ENCODE peak calls at places on chromosomes 7 and 10, in five cellular contexts. One of them, this sample, is unnamed.

GRCh38 chr7:47400741-47401206 is 181.1 kb downstream of the TNS3 start:
- DNase-seq in breast epithelium: no peak
- DNase-seq in NCI-H748 treated with DMSO at 0.1 percent for 48 hours: no peak
- DNase-seq in NCI-H1092 treated with DMSO at 0.1 percent for 48 hours: no peak
- DNase-seq in Peyer's patch: peak; percentile 39
- DNase-seq in this sample: no peak

GRCh38 chr7:158094671-158095256 is 492.9 kb downstream of the PTPRN2 start:
- DNase-seq in NCI-H748 treated with DMSO at 0.1 percent for 48 hours: no peak
- DNase-seq in NCI-H1092 treated with DMSO at 0.1 percent for 48 hours: no peak
- DNase-seq in Peyer's patch: no peak
- DNase-seq in breast epithelium: no peak
- DNase-seq in this sample: no peak

GRCh38 chr7:110407706-110408105 is 683.2 kb upstream of the LRRN3 start:
- DNase-seq in Peyer's patch: no peak
- DNase-seq in breast epithelium: no peak
- DNase-seq in NCI-H1092 treated with DMSO at 0.1 percent for 48 hours: no peak
- DNase-seq in NCI-H748 treated with DMSO at 0.1 percent for 48 hours: no peak
- DNase-seq in this sample: no peak

GRCh38 chr10:93190377-93190776 is 116.7 kb downstream of the CYP26A1 start:
- DNase-seq in NCI-H1092 treated with DMSO at 0.1 percent for 48 hours: no peak
- DNase-seq in Peyer's patch: no peak
- DNase-seq in breast epithelium: no peak
- DNase-seq in NCI-H748 treated with DMSO at 0.1 percent for 48 hours: no peak
- DNase-seq in this sample: no peak

GRCh38 chr7:31688347-31688746 is 1.3 kb downstream of the PPP1R17 start:
- DNase-seq in breast epithelium: no peak
- DNase-seq in NCI-H748 treated with DMSO at 0.1 percent for 48 hours: no peak
- DNase-seq in Peyer's patch: peak; percentile 44
- DNase-seq in NCI-H1092 treated with DMSO at 0.1 percent for 48 hours: no peak
- DNase-seq in this sample: no peak

GRCh38 chr7:5396999-5397656 is 26.5 kb downstream of the TNRC18 start:
- DNase-seq in NCI-H1092 treated with DMSO at 0.1 percent for 48 hours: no peak
- DNase-seq in Peyer's patch: peak; percentile 87
- DNase-seq in NCI-H748 treated with DMSO at 0.1 percent for 48 hours: no peak
- DNase-seq in breast epithelium: peak; percentile 89
- DNase-seq in this sample: no peak

GRCh38 chr7:44097064-44097932 is 6.8 kb upstream of the AEBP1 start:
- DNase-seq in NCI-H748 treated with DMSO at 0.1 percent for 48 hours: no peak
- DNase-seq in breast epithelium: no peak
- DNase-seq in Peyer's patch: peak; percentile 69
- DNase-seq in NCI-H1092 treated with DMSO at 0.1 percent for 48 hours: no peak
- DNase-seq in this sample: no peak

GRCh38 chr7:123747620-123748141 is 1.1 kb downstream of the WASL start:
- DNase-seq in breast epithelium: peak; percentile 65
- DNase-seq in NCI-H748 treated with DMSO at 0.1 percent for 48 hours: peak; percentile 72
- DNase-seq in Peyer's patch: peak; percentile 32
- DNase-seq in NCI-H1092 treated with DMSO at 0.1 percent for 48 hours: peak; percentile 53
- DNase-seq in this sample: peak; percentile 65

GRCh38 chr7:37198906-37199485 is 249.7 kb downstream of the ELMO1 start:
- DNase-seq in NCI-H748 treated with DMSO at 0.1 percent for 48 hours: peak; percentile 78
- DNase-seq in Peyer's patch: peak; percentile 75
- DNase-seq in NCI-H1092 treated with DMSO at 0.1 percent for 48 hours: peak; percentile 78
- DNase-seq in breast epithelium: peak; percentile 77
- DNase-seq in this sample: peak; percentile 57

GRCh38 chr10:20289055-20289454 is 472.8 kb downstream of the PLXDC2 start:
- DNase-seq in NCI-H1092 treated with DMSO at 0.1 percent for 48 hours: no peak
- DNase-seq in Peyer's patch: no peak
- DNase-seq in breast epithelium: no peak
- DNase-seq in NCI-H748 treated with DMSO at 0.1 percent for 48 hours: no peak
- DNase-seq in this sample: no peak

GRCh38 chr10:6177880-6178281 is 24.9 kb upstream of the PFKFB3 start:
- DNase-seq in NCI-H1092 treated with DMSO at 0.1 percent for 48 hours: no peak
- DNase-seq in NCI-H748 treated with DMSO at 0.1 percent for 48 hours: no peak
- DNase-seq in breast epithelium: no peak
- DNase-seq in Peyer's patch: no peak
- DNase-seq in this sample: no peak

GRCh38 chr10:122128357-122128756 is 139.4 kb downstream of the TACC2 start:
- DNase-seq in NCI-H1092 treated with DMSO at 0.1 percent for 48 hours: no peak
- DNase-seq in NCI-H748 treated with DMSO at 0.1 percent for 48 hours: no peak
- DNase-seq in Peyer's patch: no peak
- DNase-seq in breast epithelium: no peak
- DNase-seq in this sample: peak; percentile 77

GRCh38 chr10:63237396-63237795 is 104.3 kb downstream of the NRBF2 start:
- DNase-seq in NCI-H748 treated with DMSO at 0.1 percent for 48 hours: no peak
- DNase-seq in breast epithelium: no peak
- DNase-seq in NCI-H1092 treated with DMSO at 0.1 percent for 48 hours: no peak
- DNase-seq in Peyer's patch: no peak
- DNase-seq in this sample: no peak

GRCh38 chr10:93954299-93954698 is 39.4 kb upstream of the PLCE1 start:
- DNase-seq in NCI-H748 treated with DMSO at 0.1 percent for 48 hours: no peak
- DNase-seq in NCI-H1092 treated with DMSO at 0.1 percent for 48 hours: no peak
- DNase-seq in Peyer's patch: no peak
- DNase-seq in breast epithelium: no peak
- DNase-seq in this sample: no peak

GRCh38 chr7:116692599-116693308 is 20.8 kb downstream of the MET start:
- DNase-seq in NCI-H1092 treated with DMSO at 0.1 percent for 48 hours: no peak
- DNase-seq in Peyer's patch: no peak
- DNase-seq in NCI-H748 treated with DMSO at 0.1 percent for 48 hours: no peak
- DNase-seq in breast epithelium: no peak
- DNase-seq in this sample: no peak

GRCh38 chr7:27962250-27962649 is 218.3 kb downstream of the JAZF1 start:
- DNase-seq in Peyer's patch: no peak
- DNase-seq in NCI-H748 treated with DMSO at 0.1 percent for 48 hours: no peak
- DNase-seq in breast epithelium: no peak
- DNase-seq in NCI-H1092 treated with DMSO at 0.1 percent for 48 hours: no peak
- DNase-seq in this sample: no peak

GRCh38 chr10:127945335-127945734 is 38.4 kb downstream of the PTPRE start:
- DNase-seq in breast epithelium: no peak
- DNase-seq in NCI-H1092 treated with DMSO at 0.1 percent for 48 hours: no peak
- DNase-seq in NCI-H748 treated with DMSO at 0.1 percent for 48 hours: no peak
- DNase-seq in Peyer's patch: no peak
- DNase-seq in this sample: no peak

GRCh38 chr10:89555688-89556445 is 20.5 kb upstream of the SLC16A12 start:
- DNase-seq in breast epithelium: no peak
- DNase-seq in Peyer's patch: no peak
- DNase-seq in NCI-H748 treated with DMSO at 0.1 percent for 48 hours: no peak
- DNase-seq in NCI-H1092 treated with DMSO at 0.1 percent for 48 hours: no peak
- DNase-seq in this sample: no peak

GRCh38 chr7:1584700-1585099 is 14.9 kb upstream of the PSMG3 start:
- DNase-seq in breast epithelium: no peak
- DNase-seq in NCI-H748 treated with DMSO at 0.1 percent for 48 hours: no peak
- DNase-seq in NCI-H1092 treated with DMSO at 0.1 percent for 48 hours: no peak
- DNase-seq in Peyer's patch: no peak
- DNase-seq in this sample: no peak

GRCh38 chr7:46544396-46545008 is 623.4 kb upstream of the IGFBP3 start:
- DNase-seq in NCI-H1092 treated with DMSO at 0.1 percent for 48 hours: no peak
- DNase-seq in Peyer's patch: no peak
- DNase-seq in breast epithelium: no peak
- DNase-seq in NCI-H748 treated with DMSO at 0.1 percent for 48 hours: no peak
- DNase-seq in this sample: no peak

GRCh38 chr10:5467634-5468255 is 31.6 kb downstream of the CALML5 start:
- DNase-seq in NCI-H1092 treated with DMSO at 0.1 percent for 48 hours: no peak
- DNase-seq in breast epithelium: no peak
- DNase-seq in Peyer's patch: no peak
- DNase-seq in NCI-H748 treated with DMSO at 0.1 percent for 48 hours: no peak
- DNase-seq in this sample: no peak

GRCh38 chr7:90402785-90403173 is 482 bp upstream of the CLDN12 start:
- DNase-seq in NCI-H1092 treated with DMSO at 0.1 percent for 48 hours: no peak
- DNase-seq in breast epithelium: no peak
- DNase-seq in Peyer's patch: no peak
- DNase-seq in NCI-H748 treated with DMSO at 0.1 percent for 48 hours: no peak
- DNase-seq in this sample: no peak

GRCh38 chr7:146683439-146683838 is 566.8 kb downstream of the CNTNAP2 start:
- DNase-seq in Peyer's patch: no peak
- DNase-seq in breast epithelium: no peak
- DNase-seq in NCI-H748 treated with DMSO at 0.1 percent for 48 hours: no peak
- DNase-seq in NCI-H1092 treated with DMSO at 0.1 percent for 48 hours: no peak
- DNase-seq in this sample: no peak

GRCh38 chr10:119655566-119656001 is 4.4 kb downstream of the BAG3 start:
- DNase-seq in Peyer's patch: peak; percentile 19
- DNase-seq in NCI-H748 treated with DMSO at 0.1 percent for 48 hours: no peak
- DNase-seq in NCI-H1092 treated with DMSO at 0.1 percent for 48 hours: no peak
- DNase-seq in breast epithelium: peak; percentile 67
- DNase-seq in this sample: peak; percentile 58

GRCh38 chr7:73894851-73895441 is 34.0 kb downstream of the TMEM270 start:
- DNase-seq in Peyer's patch: no peak
- DNase-seq in NCI-H1092 treated with DMSO at 0.1 percent for 48 hours: no peak
- DNase-seq in NCI-H748 treated with DMSO at 0.1 percent for 48 hours: no peak
- DNase-seq in breast epithelium: no peak
- DNase-seq in this sample: peak; percentile 98

GRCh38 chr7:132203021-132203420 is 373.2 kb downstream of the PLXNA4 start:
- DNase-seq in NCI-H748 treated with DMSO at 0.1 percent for 48 hours: no peak
- DNase-seq in NCI-H1092 treated with DMSO at 0.1 percent for 48 hours: no peak
- DNase-seq in breast epithelium: no peak
- DNase-seq in Peyer's patch: no peak
- DNase-seq in this sample: no peak

GRCh38 chr10:32445740-32446615 is at the start of gene CCDC7:
- DNase-seq in Peyer's patch: peak; percentile 69
- DNase-seq in NCI-H748 treated with DMSO at 0.1 percent for 48 hours: peak; percentile 60
- DNase-seq in NCI-H1092 treated with DMSO at 0.1 percent for 48 hours: peak; percentile 79
- DNase-seq in breast epithelium: peak; percentile 68
- DNase-seq in this sample: peak; percentile 74

GRCh38 chr10:7756360-7756992 is 31.3 kb downstream of the KIN start:
- DNase-seq in NCI-H748 treated with DMSO at 0.1 percent for 48 hours: no peak
- DNase-seq in NCI-H1092 treated with DMSO at 0.1 percent for 48 hours: peak; percentile 14
- DNase-seq in Peyer's patch: no peak
- DNase-seq in breast epithelium: no peak
- DNase-seq in this sample: peak; percentile 24

GRCh38 chr7:6160191-6160623 is 112.2 kb downstream of the CYTH3 start:
- DNase-seq in NCI-H1092 treated with DMSO at 0.1 percent for 48 hours: no peak
- DNase-seq in NCI-H748 treated with DMSO at 0.1 percent for 48 hours: no peak
- DNase-seq in breast epithelium: no peak
- DNase-seq in Peyer's patch: no peak
- DNase-seq in this sample: peak; percentile 92

GRCh38 chr7:40570218-40570617 is 435.4 kb downstream of the SUGCT start:
- DNase-seq in NCI-H748 treated with DMSO at 0.1 percent for 48 hours: no peak
- DNase-seq in breast epithelium: no peak
- DNase-seq in Peyer's patch: no peak
- DNase-seq in NCI-H1092 treated with DMSO at 0.1 percent for 48 hours: no peak
- DNase-seq in this sample: no peak

GRCh38 chr10:13536674-13537366 is 8.0 kb upstream of the BEND7 start:
- DNase-seq in NCI-H1092 treated with DMSO at 0.1 percent for 48 hours: peak; percentile 78
- DNase-seq in breast epithelium: no peak
- DNase-seq in NCI-H748 treated with DMSO at 0.1 percent for 48 hours: peak; percentile 72
- DNase-seq in Peyer's patch: no peak
- DNase-seq in this sample: peak; percentile 22

GRCh38 chr7:100632951-100633717 is 8.2 kb downstream of the TFR2 start:
- DNase-seq in NCI-H1092 treated with DMSO at 0.1 percent for 48 hours: peak; percentile 50
- DNase-seq in Peyer's patch: peak; percentile 73
- DNase-seq in breast epithelium: no peak
- DNase-seq in NCI-H748 treated with DMSO at 0.1 percent for 48 hours: no peak
- DNase-seq in this sample: peak; percentile 73

GRCh38 chr10:90407116-90407515 is 450.7 kb downstream of the HTR7 start:
- DNase-seq in NCI-H1092 treated with DMSO at 0.1 percent for 48 hours: no peak
- DNase-seq in NCI-H748 treated with DMSO at 0.1 percent for 48 hours: no peak
- DNase-seq in breast epithelium: no peak
- DNase-seq in Peyer's patch: no peak
- DNase-seq in this sample: peak; percentile 10

GRCh38 chr10:60382946-60383681 is 6.6 kb downstream of the ANK3 start:
- DNase-seq in Peyer's patch: no peak
- DNase-seq in NCI-H748 treated with DMSO at 0.1 percent for 48 hours: no peak
- DNase-seq in breast epithelium: no peak
- DNase-seq in NCI-H1092 treated with DMSO at 0.1 percent for 48 hours: no peak
- DNase-seq in this sample: no peak

GRCh38 chr10:78362406-78363022 is 328.9 kb downstream of the RPS24 start:
- DNase-seq in breast epithelium: no peak
- DNase-seq in NCI-H748 treated with DMSO at 0.1 percent for 48 hours: no peak
- DNase-seq in Peyer's patch: no peak
- DNase-seq in NCI-H1092 treated with DMSO at 0.1 percent for 48 hours: no peak
- DNase-seq in this sample: no peak

GRCh38 chr10:3825862-3826351 is 40.9 kb upstream of the KLF6 start:
- DNase-seq in breast epithelium: no peak
- DNase-seq in Peyer's patch: no peak
- DNase-seq in NCI-H748 treated with DMSO at 0.1 percent for 48 hours: no peak
- DNase-seq in NCI-H1092 treated with DMSO at 0.1 percent for 48 hours: no peak
- DNase-seq in this sample: peak; percentile 19

This sample was measured in hepatic stellate cell.